ENCODE peak calls at places on chromosomes 5 and 9, in seven cellular contexts. One of them, this sample, is unnamed.

GRCh38 chr5:6448622-6449464 is at the start of gene UBE2QL1:
- DNase-seq in GM04504: no peak
- DNase-seq in AG20443: peak
- DNase-seq in activated T-cell treated with anti-CD3 and anti-CD28 coated beads for 1 hour: no peak
- DNase-seq in nephron progenitor cell: peak
- DNase-seq in activated naive CD8-positive, alpha-beta T cell treated with anti-CD3 and anti-CD28 coated beads, Interleukin-2, amount 50 U/mL, for 24 hours: peak
- DNase-seq in dorsolateral prefrontal cortex: no peak
- DNase-seq in this sample: no peak

GRCh38 chr5:10612251-10612650 is 48.4 kb downstream of the ANKRD33B start:
- DNase-seq in GM04504: no peak
- DNase-seq in AG20443: no peak
- DNase-seq in activated T-cell treated with anti-CD3 and anti-CD28 coated beads for 1 hour: no peak
- DNase-seq in nephron progenitor cell: no peak
- DNase-seq in activated naive CD8-positive, alpha-beta T cell treated with anti-CD3 and anti-CD28 coated beads, Interleukin-2, amount 50 U/mL, for 24 hours: no peak
- DNase-seq in dorsolateral prefrontal cortex: no peak
- DNase-seq in this sample: no peak

GRCh38 chr9:135992486-135993408 is 31.6 kb upstream of the UBAC1 start:
- DNase-seq in GM04504: peak
- DNase-seq in AG20443: peak
- DNase-seq in activated T-cell treated with anti-CD3 and anti-CD28 coated beads for 1 hour: peak
- DNase-seq in nephron progenitor cell: peak
- DNase-seq in activated naive CD8-positive, alpha-beta T cell treated with anti-CD3 and anti-CD28 coated beads, Interleukin-2, amount 50 U/mL, for 24 hours: peak
- DNase-seq in dorsolateral prefrontal cortex: no peak
- DNase-seq in this sample: no peak

GRCh38 chr5:58933891-58934628 is 351.2 kb downstream of the RAB3C start:
- DNase-seq in GM04504: no peak
- DNase-seq in AG20443: no peak
- DNase-seq in activated T-cell treated with anti-CD3 and anti-CD28 coated beads for 1 hour: no peak
- DNase-seq in nephron progenitor cell: no peak
- DNase-seq in activated naive CD8-positive, alpha-beta T cell treated with anti-CD3 and anti-CD28 coated beads, Interleukin-2, amount 50 U/mL, for 24 hours: peak
- DNase-seq in dorsolateral prefrontal cortex: no peak
- DNase-seq in this sample: no peak

GRCh38 chr9:28032178-28032532 is 458.9 kb upstream of the C9orf72 start:
- DNase-seq in GM04504: no peak
- DNase-seq in AG20443: no peak
- DNase-seq in activated T-cell treated with anti-CD3 and anti-CD28 coated beads for 1 hour: no peak
- DNase-seq in nephron progenitor cell: no peak
- DNase-seq in activated naive CD8-positive, alpha-beta T cell treated with anti-CD3 and anti-CD28 coated beads, Interleukin-2, amount 50 U/mL, for 24 hours: no peak
- DNase-seq in dorsolateral prefrontal cortex: no peak
- DNase-seq in this sample: no peak

GRCh38 chr9:306907-307306 is 92.2 kb downstream of the DOCK8 start:
- DNase-seq in GM04504: no peak
- DNase-seq in AG20443: no peak
- DNase-seq in activated T-cell treated with anti-CD3 and anti-CD28 coated beads for 1 hour: peak
- DNase-seq in nephron progenitor cell: no peak
- DNase-seq in activated naive CD8-positive, alpha-beta T cell treated with anti-CD3 and anti-CD28 coated beads, Interleukin-2, amount 50 U/mL, for 24 hours: peak
- DNase-seq in dorsolateral prefrontal cortex: no peak
- DNase-seq in this sample: peak

GRCh38 chr9:133205996-133206931 is 2.8 kb downstream of the OBP2B start:
- DNase-seq in GM04504: no peak
- DNase-seq in AG20443: peak
- DNase-seq in activated T-cell treated with anti-CD3 and anti-CD28 coated beads for 1 hour: no peak
- DNase-seq in nephron progenitor cell: no peak
- DNase-seq in activated naive CD8-positive, alpha-beta T cell treated with anti-CD3 and anti-CD28 coated beads, Interleukin-2, amount 50 U/mL, for 24 hours: no peak
- DNase-seq in dorsolateral prefrontal cortex: no peak
- DNase-seq in this sample: no peak

GRCh38 chr5:178394074-178394473 is 161.5 kb upstream of the PHYKPL start:
- DNase-seq in GM04504: no peak
- DNase-seq in AG20443: no peak
- DNase-seq in activated T-cell treated with anti-CD3 and anti-CD28 coated beads for 1 hour: no peak
- DNase-seq in nephron progenitor cell: no peak
- DNase-seq in activated naive CD8-positive, alpha-beta T cell treated with anti-CD3 and anti-CD28 coated beads, Interleukin-2, amount 50 U/mL, for 24 hours: no peak
- DNase-seq in dorsolateral prefrontal cortex: peak
- DNase-seq in this sample: no peak

GRCh38 chr5:56763711-56764466 is 51.5 kb upstream of the MAP3K1 start:
- DNase-seq in GM04504: peak
- DNase-seq in AG20443: peak
- DNase-seq in activated T-cell treated with anti-CD3 and anti-CD28 coated beads for 1 hour: no peak
- DNase-seq in nephron progenitor cell: peak
- DNase-seq in activated naive CD8-positive, alpha-beta T cell treated with anti-CD3 and anti-CD28 coated beads, Interleukin-2, amount 50 U/mL, for 24 hours: no peak
- DNase-seq in dorsolateral prefrontal cortex: no peak
- DNase-seq in this sample: no peak